ENCODE peak calls at places on chromosomes 7 and 10, in six cellular contexts. W is Panc1; A is fibroblast of villous mesenchyme; R is NCI-H1105; S is stimulated activated CD4-positive, alpha-beta T cell treated with anti-CD3 and anti-CD28 coated beads, Interleukin-12 subunit alpha, Interleukin-12 subunit beta, amount 100 ng/mL, for 24 hours; C is body of pancreas. L is an unnamed sample.

GRCh38 chr7:155806096-155806871 is 6.0 kb downstream of the SHH start:
- DNase-seq in W (no peak), A (no peak), R (no peak), S (no peak), C (no peak), L (no peak)

GRCh38 chr10:102055647-102056419 is at the start of gene ARMH3:
- DNase-seq in W (peak), A (peak), R (peak), S (peak), C (peak), L (peak)

GRCh38 chr7:30926323-30926722 is 14.7 kb downstream of the AQP1 start:
- DNase-seq in W (no peak), A (no peak), R (no peak), S (no peak), C (peak), L (no peak)

GRCh38 chr7:40015790-40016296 is 65.8 kb downstream of the CDK13 start:
- DNase-seq in W (no peak), A (peak), R (peak), S (no peak), C (peak), L (no peak)

GRCh38 chr10:44974628-44975431 is 3.8 kb downstream of the DEPP1 start:
- DNase-seq in W (no peak), A (peak), R (peak), S (peak), C (peak), L (no peak)

GRCh38 chr7:22120391-22121053 is 174.8 kb upstream of the CDCA7L start:
- DNase-seq in W (no peak), A (no peak), R (no peak), S (no peak), C (no peak), L (no peak)

GRCh38 chr7:28330384-28331070 is 81.8 kb upstream of the CREB5 start:
- DNase-seq in W (no peak), A (no peak), R (no peak), S (no peak), C (no peak), L (no peak)

GRCh38 chr7:28840515-28841125 is 117.5 kb downstream of the TRIL start:
- DNase-seq in W (no peak), A (peak), R (peak), S (no peak), C (no peak), L (peak)

GRCh38 chr10:51074238-51075028 is at the start of gene PRKG1:
- DNase-seq in W (peak), A (peak), R (peak), S (no peak), C (peak), L (no peak)

GRCh38 chr7:151060113-151060415 is 675 bp downstream of the SLC4A2 start:
- DNase-seq in W (no peak), A (no peak), R (no peak), S (no peak), C (no peak), L (no peak)

GRCh38 chr7:2445047-2445446 is 31.2 kb downstream of the GRIFIN start:
- DNase-seq in W (no peak), A (peak), R (no peak), S (no peak), C (no peak), L (no peak)

GRCh38 chr7:72183835-72184234 is 228.3 kb downstream of the CALN1 start:
- DNase-seq in W (no peak), A (no peak), R (no peak), S (no peak), C (no peak), L (no peak)

GRCh38 chr7:23811540-23811939 is 101.5 kb downstream of the STK31 start:
- DNase-seq in W (no peak), A (no peak), R (no peak), S (no peak), C (no peak), L (no peak)

GRCh38 chr7:44076101-44076895 is 6.0 kb downstream of the POLM start:
- DNase-seq in W (no peak), A (no peak), R (no peak), S (no peak), C (peak), L (no peak)

GRCh38 chr10:77355844-77356243 is 281.8 kb downstream of the KCNMA1 start:
- DNase-seq in W (peak), A (peak), R (no peak), S (no peak), C (no peak), L (no peak)

GRCh38 chr10:120422459-120422858 is 34.6 kb upstream of the PLPP4 start:
- DNase-seq in W (no peak), A (peak), R (no peak), S (no peak), C (no peak), L (no peak)

GRCh38 chr7:7201583-7202374 is 19.4 kb downstream of the C1GALT1 start:
- DNase-seq in W (no peak), A (no peak), R (no peak), S (peak), C (peak), L (no peak)

GRCh38 chr10:125631806-125632205 is 51.2 kb downstream of the TEX36 start:
- DNase-seq in W (no peak), A (no peak), R (no peak), S (no peak), C (no peak), L (no peak)

GRCh38 chr7:120833551-120833950 is 24.4 kb downstream of the TSPAN12 start:
- DNase-seq in W (no peak), A (peak), R (peak), S (no peak), C (no peak), L (peak)

GRCh38 chr10:88490216-88490980 is 92.7 kb downstream of the RNLS start:
- DNase-seq in W (no peak), A (no peak), R (no peak), S (no peak), C (no peak), L (no peak)

GRCh38 chr7:116999316-116999715 is 46.0 kb downstream of the ST7 start:
- DNase-seq in W (no peak), A (peak), R (no peak), S (no peak), C (no peak), L (no peak)

GRCh38 chr7:27438878-27439589 is 196.4 kb downstream of the EVX1 start:
- DNase-seq in W (no peak), A (peak), R (no peak), S (no peak), C (no peak), L (no peak)

GRCh38 chr10:53111529-53111928 is 338.9 kb upstream of the MBL2 start:
- DNase-seq in W (no peak), A (no peak), R (no peak), S (no peak), C (no peak), L (no peak)

GRCh38 chr7:25567430-25567829 is 339.1 kb upstream of the NPVF start:
- DNase-seq in W (no peak), A (no peak), R (no peak), S (no peak), C (no peak), L (peak)

GRCh38 chr10:93030409-93030808 is 30.2 kb upstream of the CYP26C1 start:
- DNase-seq in W (no peak), A (peak), R (no peak), S (no peak), C (no peak), L (no peak)

GRCh38 chr7:142796501-142797341 is 26.0 kb downstream of the PRSS2 start:
- DNase-seq in W (no peak), A (no peak), R (no peak), S (no peak), C (peak), L (no peak)

GRCh38 chr10:4941540-4942330 is 21.5 kb upstream of the AKR1C1 start:
- DNase-seq in W (no peak), A (no peak), R (no peak), S (no peak), C (peak), L (no peak)

GRCh38 chr7:41955475-41956243 is 252.8 kb upstream of the INHBA start:
- DNase-seq in W (no peak), A (peak), R (no peak), S (no peak), C (peak), L (no peak)

GRCh38 chr10:77185696-77186095 is 451.9 kb downstream of the KCNMA1 start:
- DNase-seq in W (no peak), A (no peak), R (no peak), S (no peak), C (no peak), L (no peak)

GRCh38 chr7:150629347-150629746 is 2.8 kb downstream of the GIMAP6 start:
- DNase-seq in W (no peak), A (no peak), R (no peak), S (no peak), C (no peak), L (no peak)

L was measured in NCI-H1417 treated with DMSO at 0.1 percent for 48 hours.